ENCODE peak calls at places on chromosome 22, in four cellular contexts. One of them, this sample, is unnamed.

GRCh38 chr22:32205974-32206773 is 1.3 kb upstream of the RFPL2 start:
- DNase-seq in ovary: no peak
- DNase-seq in astrocyte of the spinal cord: no peak
- DNase-seq in breast epithelium: no peak
- DNase-seq in this sample: no peak

GRCh38 chr22:42419328-42419881 is 12.8 kb downstream of the NFAM1 start:
- DNase-seq in ovary: no peak
- DNase-seq in astrocyte of the spinal cord: no peak
- DNase-seq in breast epithelium: no peak
- DNase-seq in this sample: no peak

GRCh38 chr22:27609411-27610029 is 192.0 kb downstream of the MN1 start:
- DNase-seq in ovary: no peak
- DNase-seq in astrocyte of the spinal cord: no peak
- DNase-seq in breast epithelium: no peak
- DNase-seq in this sample: no peak

GRCh38 chr22:27850000-27850465 is 48.5 kb upstream of the MN1 start:
- DNase-seq in ovary: peak
- DNase-seq in astrocyte of the spinal cord: peak
- DNase-seq in breast epithelium: no peak
- DNase-seq in this sample: no peak

GRCh38 chr22:31496735-31497146 is 405 bp downstream of the SFI1 start:
- DNase-seq in ovary: peak
- DNase-seq in astrocyte of the spinal cord: peak
- DNase-seq in breast epithelium: no peak
- DNase-seq in this sample: no peak

GRCh38 chr22:24327827-24328226 is 57.2 kb downstream of the SPECC1L start:
- DNase-seq in ovary: no peak
- DNase-seq in astrocyte of the spinal cord: no peak
- DNase-seq in breast epithelium: no peak
- DNase-seq in this sample: no peak

GRCh38 chr22:27454807-27455450 is 346.6 kb downstream of the MN1 start:
- DNase-seq in ovary: no peak
- DNase-seq in astrocyte of the spinal cord: no peak
- DNase-seq in breast epithelium: no peak
- DNase-seq in this sample: no peak

GRCh38 chr22:22342697-22343602 is 98.4 kb downstream of the VPREB1 start:
- DNase-seq in ovary: no peak
- DNase-seq in astrocyte of the spinal cord: peak
- DNase-seq in breast epithelium: peak
- DNase-seq in this sample: peak

GRCh38 chr22:32700186-32700882 is 101.2 kb upstream of the TIMP3 start:
- DNase-seq in ovary: no peak
- DNase-seq in astrocyte of the spinal cord: no peak
- DNase-seq in breast epithelium: no peak
- DNase-seq in this sample: peak

GRCh38 chr22:27207907-27208306 is 550.5 kb downstream of the MIAT start:
- DNase-seq in ovary: no peak
- DNase-seq in astrocyte of the spinal cord: peak
- DNase-seq in breast epithelium: no peak
- DNase-seq in this sample: peak

GRCh38 chr22:23117890-23118646 is 23.7 kb downstream of the RSPH14 start:
- DNase-seq in ovary: peak
- DNase-seq in astrocyte of the spinal cord: no peak
- DNase-seq in breast epithelium: no peak
- DNase-seq in this sample: no peak

GRCh38 chr22:19109198-19110063 is 12.8 kb downstream of the DGCR2 start:
- DNase-seq in ovary: no peak
- DNase-seq in astrocyte of the spinal cord: peak
- DNase-seq in breast epithelium: no peak
- DNase-seq in this sample: peak

GRCh38 chr22:47620391-47620790 is 857.9 kb downstream of the TBC1D22A start:
- DNase-seq in ovary: no peak
- DNase-seq in astrocyte of the spinal cord: no peak
- DNase-seq in breast epithelium: no peak
- DNase-seq in this sample: no peak

GRCh38 chr22:23180893-23181762 is 819 bp downstream of the BCR start:
- DNase-seq in ovary: peak
- DNase-seq in astrocyte of the spinal cord: no peak
- DNase-seq in breast epithelium: no peak
- DNase-seq in this sample: no peak

GRCh38 chr22:39839917-39840510 is 53.5 kb downstream of the ENTHD1 start:
- DNase-seq in ovary: no peak
- DNase-seq in astrocyte of the spinal cord: no peak
- DNase-seq in breast epithelium: no peak
- DNase-seq in this sample: no peak

GRCh38 chr22:33095661-33096060 is 37.5 kb upstream of the SYN3 start:
- DNase-seq in ovary: no peak
- DNase-seq in astrocyte of the spinal cord: no peak
- DNase-seq in breast epithelium: no peak
- DNase-seq in this sample: no peak

GRCh38 chr22:48227341-48228018 is 1465.0 kb downstream of the TBC1D22A start:
- DNase-seq in ovary: no peak
- DNase-seq in astrocyte of the spinal cord: no peak
- DNase-seq in breast epithelium: no peak
- DNase-seq in this sample: no peak

GRCh38 chr22:39182478-39183030 is 30.1 kb upstream of the CBX7 start:
- DNase-seq in ovary: no peak
- DNase-seq in astrocyte of the spinal cord: no peak
- DNase-seq in breast epithelium: no peak
- DNase-seq in this sample: peak

GRCh38 chr22:32617883-32618282 is 143.3 kb downstream of the FBXO7 start:
- DNase-seq in ovary: no peak
- DNase-seq in astrocyte of the spinal cord: no peak
- DNase-seq in breast epithelium: no peak
- DNase-seq in this sample: peak

GRCh38 chr22:30928401-30928800 is 40.2 kb downstream of the MORC2 start:
- DNase-seq in ovary: no peak
- DNase-seq in astrocyte of the spinal cord: no peak
- DNase-seq in breast epithelium: no peak
- DNase-seq in this sample: no peak

GRCh38 chr22:25406510-25407210 is 157.8 kb upstream of the GRK3 start:
- DNase-seq in ovary: no peak
- DNase-seq in astrocyte of the spinal cord: no peak
- DNase-seq in breast epithelium: no peak
- DNase-seq in this sample: no peak

GRCh38 chr22:42902875-42903510 is 45.9 kb upstream of the ARFGAP3 start:
- DNase-seq in ovary: no peak
- DNase-seq in astrocyte of the spinal cord: peak
- DNase-seq in breast epithelium: no peak
- DNase-seq in this sample: peak

GRCh38 chr22:26443901-26444300 is 14.8 kb downstream of the ASPHD2 start:
- DNase-seq in ovary: no peak
- DNase-seq in astrocyte of the spinal cord: no peak
- DNase-seq in breast epithelium: no peak
- DNase-seq in this sample: no peak

GRCh38 chr22:40082184-40082583 is 87.4 kb downstream of the FAM83F start:
- DNase-seq in ovary: no peak
- DNase-seq in astrocyte of the spinal cord: no peak
- DNase-seq in breast epithelium: no peak
- DNase-seq in this sample: no peak

GRCh38 chr22:19641983-19642451 is 72.3 kb upstream of the SEPTIN5 start:
- DNase-seq in ovary: no peak
- DNase-seq in astrocyte of the spinal cord: no peak
- DNase-seq in breast epithelium: no peak
- DNase-seq in this sample: no peak

GRCh38 chr22:35476341-35476740 is 64.3 kb upstream of the RASD2 start:
- DNase-seq in ovary: no peak
- DNase-seq in astrocyte of the spinal cord: peak
- DNase-seq in breast epithelium: no peak
- DNase-seq in this sample: peak

GRCh38 chr22:48832592-48832991 is 995.1 kb downstream of the BRD1 start:
- DNase-seq in ovary: no peak
- DNase-seq in astrocyte of the spinal cord: no peak
- DNase-seq in breast epithelium: no peak
- DNase-seq in this sample: no peak

GRCh38 chr22:47367993-47368945 is 605.8 kb downstream of the TBC1D22A start:
- DNase-seq in ovary: no peak
- DNase-seq in astrocyte of the spinal cord: no peak
- DNase-seq in breast epithelium: no peak
- DNase-seq in this sample: no peak

GRCh38 chr22:27100323-27100722 is 442.9 kb downstream of the MIAT start:
- DNase-seq in ovary: no peak
- DNase-seq in astrocyte of the spinal cord: no peak
- DNase-seq in breast epithelium: no peak
- DNase-seq in this sample: no peak

GRCh38 chr22:23305321-23305910 is 125.1 kb downstream of the BCR start:
- DNase-seq in ovary: peak
- DNase-seq in astrocyte of the spinal cord: peak
- DNase-seq in breast epithelium: peak
- DNase-seq in this sample: peak

GRCh38 chr22:26956346-26956745 is 299.0 kb downstream of the MIAT start:
- DNase-seq in ovary: no peak
- DNase-seq in astrocyte of the spinal cord: no peak
- DNase-seq in breast epithelium: no peak
- DNase-seq in this sample: no peak

GRCh38 chr22:24969588-24970301 is 17.2 kb downstream of the KIAA1671 start:
- DNase-seq in ovary: no peak
- DNase-seq in astrocyte of the spinal cord: peak
- DNase-seq in breast epithelium: peak
- DNase-seq in this sample: peak

GRCh38 chr22:42699953-42700352 is 20.7 kb downstream of the A4GALT start:
- DNase-seq in ovary: no peak
- DNase-seq in astrocyte of the spinal cord: no peak
- DNase-seq in breast epithelium: no peak
- DNase-seq in this sample: no peak

GRCh38 chr22:19218541-19219233 is 40.2 kb upstream of the SLC25A1 start:
- DNase-seq in ovary: no peak
- DNase-seq in astrocyte of the spinal cord: no peak
- DNase-seq in breast epithelium: no peak
- DNase-seq in this sample: no peak

DNA sequence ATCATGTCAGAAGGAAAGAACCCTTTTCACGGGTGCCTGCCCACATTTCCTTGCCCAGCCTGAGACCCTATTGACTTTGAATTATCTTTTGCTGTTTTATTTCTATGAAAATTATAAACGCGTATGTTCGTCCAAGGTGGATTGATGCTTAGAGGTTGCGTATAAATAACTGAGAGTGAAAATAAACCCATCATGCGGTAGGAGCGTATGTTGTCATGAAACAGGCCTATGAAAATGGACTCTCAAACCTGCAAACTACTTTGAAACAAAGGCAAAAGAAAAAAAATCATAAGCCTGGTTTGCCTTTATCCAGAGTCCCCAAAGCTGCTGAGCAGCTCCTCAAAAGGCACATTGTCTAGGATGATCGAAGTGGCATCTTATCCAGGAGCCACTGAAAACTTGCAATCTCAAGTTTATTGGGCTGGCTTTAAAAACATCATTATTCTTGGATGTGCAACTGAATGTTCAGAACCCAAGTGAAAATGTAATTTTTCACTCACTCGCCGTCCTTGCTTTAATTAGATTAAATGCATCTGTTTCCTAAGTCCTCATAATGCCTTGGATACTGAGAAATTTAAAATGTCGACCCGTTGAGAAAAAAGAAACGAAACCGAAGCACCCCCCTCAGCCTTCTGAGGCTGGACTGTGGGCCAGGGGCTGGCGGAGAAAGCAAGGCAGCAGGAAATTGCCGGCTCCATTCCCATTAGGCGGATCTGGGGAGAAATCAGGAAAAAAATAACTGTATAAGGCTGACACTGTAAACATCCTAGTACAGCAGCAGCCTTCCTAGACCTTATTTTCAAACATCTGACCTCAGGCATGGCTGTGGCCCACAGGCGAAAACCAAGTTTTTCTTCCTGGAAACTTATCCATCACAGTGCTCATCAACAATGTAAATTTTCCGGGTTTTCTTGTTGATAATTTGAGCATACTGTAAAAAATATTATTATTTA is 82.9 kb upstream of the PPARA start:
- DNase-seq in ovary: peak
- DNase-seq in astrocyte of the spinal cord: peak
- DNase-seq in breast epithelium: peak
- DNase-seq in this sample: peak
- H3K4me3 ChIP-seq in ovary: peak
- H3K4me3 ChIP-seq in astrocyte of the spinal cord: peak
- H3K4me3 ChIP-seq in breast epithelium: peak
- H3K4me3 ChIP-seq in this sample: peak

DNA sequence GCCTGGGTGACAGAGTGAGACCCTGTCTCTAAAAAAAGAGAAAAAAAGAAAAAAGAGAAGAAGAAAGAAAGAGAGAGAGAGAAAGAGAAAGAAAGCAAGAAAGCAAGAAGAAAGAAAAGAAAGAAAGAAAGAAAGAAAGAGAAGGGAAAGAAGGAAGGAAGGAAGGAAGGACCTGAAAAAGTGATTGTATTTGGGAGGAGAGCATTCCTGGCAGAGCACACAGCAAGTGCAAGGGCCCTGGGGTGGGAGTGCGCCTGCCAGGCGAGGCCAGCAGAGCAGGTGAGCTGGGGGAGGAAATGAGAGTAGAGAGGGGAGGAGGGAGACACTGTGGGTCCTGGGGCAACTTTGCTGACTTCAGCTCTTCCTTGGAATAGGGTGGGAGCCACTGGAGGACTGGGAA is 7.7 kb upstream of the CABP7 start:
- DNase-seq in ovary: no peak
- DNase-seq in astrocyte of the spinal cord: no peak
- DNase-seq in breast epithelium: no peak
- DNase-seq in this sample: no peak
- TF ChIP-seq CTCF in ovary: no peak
- TF ChIP-seq CTCF in astrocyte of the spinal cord: no peak
- TF ChIP-seq CTCF in breast epithelium: no peak
- TF ChIP-seq CTCF in this sample: no peak

GRCh38 chr22:17999851-18000250 is 24.5 kb downstream of the MICAL3 start:
- DNase-seq in ovary: no peak
- DNase-seq in astrocyte of the spinal cord: no peak
- DNase-seq in breast epithelium: peak
- DNase-seq in this sample: no peak
- H3K4me3 ChIP-seq in ovary: peak
- H3K4me3 ChIP-seq in astrocyte of the spinal cord: peak
- H3K4me3 ChIP-seq in breast epithelium: peak
- H3K4me3 ChIP-seq in this sample: peak

GRCh38 chr22:41140365-41140957 is 48.1 kb downstream of the EP300 start:
- DNase-seq in ovary: no peak
- DNase-seq in astrocyte of the spinal cord: no peak
- DNase-seq in breast epithelium: no peak
- DNase-seq in this sample: no peak
- TF ChIP-seq CTCF in ovary: no peak
- TF ChIP-seq CTCF in astrocyte of the spinal cord: no peak
- TF ChIP-seq CTCF in breast epithelium: no peak
- TF ChIP-seq CTCF in this sample: no peak

DNA sequence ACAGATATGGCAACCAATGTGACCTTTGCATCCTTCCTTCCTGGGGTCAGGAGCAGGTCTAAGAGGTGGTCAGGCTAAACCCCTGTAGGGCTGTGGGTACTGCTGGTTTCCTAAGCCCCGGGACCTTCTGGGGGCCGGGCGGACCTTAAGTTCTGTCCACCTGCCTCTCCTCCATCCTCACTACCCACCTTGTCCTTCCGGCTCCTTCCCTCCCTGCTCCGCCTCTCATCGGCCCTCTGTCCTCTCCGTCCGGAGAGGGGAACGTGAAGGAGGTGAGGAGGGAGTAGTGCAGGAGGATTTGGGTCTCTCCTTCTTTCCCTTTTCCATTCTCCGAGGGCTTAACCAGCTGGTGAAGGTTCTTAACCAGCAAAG is 28.3 kb upstream of the PARVB start:
- DNase-seq in ovary: no peak
- DNase-seq in astrocyte of the spinal cord: no peak
- DNase-seq in breast epithelium: no peak
- DNase-seq in this sample: no peak
- H3K4me3 ChIP-seq in ovary: no peak
- H3K4me3 ChIP-seq in astrocyte of the spinal cord: no peak
- H3K4me3 ChIP-seq in breast epithelium: no peak
- H3K4me3 ChIP-seq in this sample: no peak

GRCh38 chr22:37011472-37011871 is 7.8 kb downstream of the TST start:
- DNase-seq in ovary: no peak
- DNase-seq in astrocyte of the spinal cord: no peak
- DNase-seq in breast epithelium: no peak
- DNase-seq in this sample: no peak
- TF ChIP-seq CTCF in ovary: no peak
- TF ChIP-seq CTCF in astrocyte of the spinal cord: no peak
- TF ChIP-seq CTCF in breast epithelium: no peak
- TF ChIP-seq CTCF in this sample: no peak

This sample was measured in fibroblast of villous mesenchyme.